ENCODE peak calls at places on chromosome 14, in eight cellular contexts. One of them, this sample, is unnamed.
A peak's percentile ranks its signal among the peaks of the same experiment; 100 is the strongest.

GRCh38 chr14:22691171-22691570 is 47.0 kb upstream of the OR6J1 start:
- DNase-seq in GM06990: no peak
- DNase-seq in transverse colon: no peak
- DNase-seq in mammary epithelial cell: no peak
- DNase-seq in activated B cell treated with CpG ODN at 0.5 μM for 24 hours: no peak
- DNase-seq in astrocyte of the cerebellum: peak; percentile 24
- DNase-seq in OCI-LY7: no peak
- DNase-seq in fibroblast of the aortic adventitia: peak; percentile 83
- DNase-seq in this sample: no peak

GRCh38 chr14:26941521-26941920 is 343.7 kb upstream of the NOVA1 start:
- DNase-seq in activated B cell treated with CpG ODN at 0.5 μM for 24 hours: no peak
- DNase-seq in astrocyte of the cerebellum: no peak
- DNase-seq in transverse colon: no peak
- DNase-seq in OCI-LY7: no peak
- DNase-seq in mammary epithelial cell: no peak
- DNase-seq in GM06990: no peak
- DNase-seq in fibroblast of the aortic adventitia: no peak
- DNase-seq in this sample: no peak

GRCh38 chr14:34179723-34180122 is 228.8 kb upstream of the EGLN3 start:
- DNase-seq in activated B cell treated with CpG ODN at 0.5 μM for 24 hours: no peak
- DNase-seq in OCI-LY7: no peak
- DNase-seq in GM06990: no peak
- DNase-seq in mammary epithelial cell: no peak
- DNase-seq in astrocyte of the cerebellum: no peak
- DNase-seq in transverse colon: no peak
- DNase-seq in fibroblast of the aortic adventitia: no peak
- DNase-seq in this sample: no peak

GRCh38 chr14:55097894-55098560 is 31.0 kb upstream of the LGALS3 start:
- DNase-seq in transverse colon: peak; percentile 71
- DNase-seq in activated B cell treated with CpG ODN at 0.5 μM for 24 hours: no peak
- DNase-seq in OCI-LY7: peak; percentile 41
- DNase-seq in astrocyte of the cerebellum: no peak
- DNase-seq in GM06990: peak; percentile 80
- DNase-seq in fibroblast of the aortic adventitia: no peak
- DNase-seq in mammary epithelial cell: peak; percentile 63
- DNase-seq in this sample: peak; percentile 76

GRCh38 chr14:96095581-96096476 is 56.7 kb downstream of the C14orf132 start:
- DNase-seq in GM06990: no peak
- DNase-seq in transverse colon: no peak
- DNase-seq in mammary epithelial cell: peak; percentile 86
- DNase-seq in OCI-LY7: no peak
- DNase-seq in astrocyte of the cerebellum: no peak
- DNase-seq in fibroblast of the aortic adventitia: peak; percentile 63
- DNase-seq in activated B cell treated with CpG ODN at 0.5 μM for 24 hours: no peak
- DNase-seq in this sample: no peak

GRCh38 chr14:92711976-92712653 is 36.3 kb downstream of the LGMN start:
- DNase-seq in mammary epithelial cell: no peak
- DNase-seq in astrocyte of the cerebellum: no peak
- DNase-seq in GM06990: no peak
- DNase-seq in transverse colon: no peak
- DNase-seq in fibroblast of the aortic adventitia: no peak
- DNase-seq in OCI-LY7: no peak
- DNase-seq in activated B cell treated with CpG ODN at 0.5 μM for 24 hours: no peak
- DNase-seq in this sample: no peak

GRCh38 chr14:51658441-51659173 is 6.9 kb downstream of the FRMD6 start:
- DNase-seq in activated B cell treated with CpG ODN at 0.5 μM for 24 hours: no peak
- DNase-seq in GM06990: no peak
- DNase-seq in fibroblast of the aortic adventitia: no peak
- DNase-seq in transverse colon: no peak
- DNase-seq in astrocyte of the cerebellum: no peak
- DNase-seq in OCI-LY7: no peak
- DNase-seq in mammary epithelial cell: no peak
- DNase-seq in this sample: no peak

GRCh38 chr14:99730876-99731351 is 46.8 kb downstream of the CYP46A1 start:
- DNase-seq in mammary epithelial cell: no peak
- DNase-seq in GM06990: no peak
- DNase-seq in activated B cell treated with CpG ODN at 0.5 μM for 24 hours: no peak
- DNase-seq in fibroblast of the aortic adventitia: no peak
- DNase-seq in astrocyte of the cerebellum: no peak
- DNase-seq in transverse colon: no peak
- DNase-seq in OCI-LY7: no peak
- DNase-seq in this sample: no peak

GRCh38 chr14:67187210-67187609 is 2.0 kb upstream of the GARIN2 start:
- DNase-seq in mammary epithelial cell: peak; percentile 84
- DNase-seq in activated B cell treated with CpG ODN at 0.5 μM for 24 hours: no peak
- DNase-seq in fibroblast of the aortic adventitia: peak; percentile 77
- DNase-seq in OCI-LY7: no peak
- DNase-seq in astrocyte of the cerebellum: peak; percentile 55
- DNase-seq in transverse colon: no peak
- DNase-seq in GM06990: no peak
- DNase-seq in this sample: no peak

GRCh38 chr14:95609398-95609990 is 74.6 kb downstream of the GLRX5 start:
- DNase-seq in transverse colon: no peak
- DNase-seq in OCI-LY7: peak; percentile 81
- DNase-seq in astrocyte of the cerebellum: no peak
- DNase-seq in GM06990: peak; percentile 14
- DNase-seq in activated B cell treated with CpG ODN at 0.5 μM for 24 hours: no peak
- DNase-seq in mammary epithelial cell: peak; percentile 17
- DNase-seq in fibroblast of the aortic adventitia: peak; percentile 33
- DNase-seq in this sample: peak; percentile 43

GRCh38 chr14:72172075-72172474 is 239.8 kb downstream of the RGS6 start:
- DNase-seq in OCI-LY7: no peak
- DNase-seq in fibroblast of the aortic adventitia: no peak
- DNase-seq in transverse colon: no peak
- DNase-seq in activated B cell treated with CpG ODN at 0.5 μM for 24 hours: no peak
- DNase-seq in GM06990: no peak
- DNase-seq in mammary epithelial cell: no peak
- DNase-seq in astrocyte of the cerebellum: no peak
- DNase-seq in this sample: no peak

GRCh38 chr14:98945611-98946570 is 326.1 kb downstream of the BCL11B start:
- DNase-seq in mammary epithelial cell: no peak
- DNase-seq in astrocyte of the cerebellum: no peak
- DNase-seq in transverse colon: no peak
- DNase-seq in activated B cell treated with CpG ODN at 0.5 μM for 24 hours: no peak
- DNase-seq in GM06990: no peak
- DNase-seq in fibroblast of the aortic adventitia: no peak
- DNase-seq in OCI-LY7: no peak
- DNase-seq in this sample: no peak

GRCh38 chr14:100500128-100500527 is 87.1 kb downstream of the BEGAIN start:
- DNase-seq in mammary epithelial cell: no peak
- DNase-seq in fibroblast of the aortic adventitia: no peak
- DNase-seq in activated B cell treated with CpG ODN at 0.5 μM for 24 hours: no peak
- DNase-seq in transverse colon: no peak
- DNase-seq in OCI-LY7: no peak
- DNase-seq in GM06990: no peak
- DNase-seq in astrocyte of the cerebellum: no peak
- DNase-seq in this sample: no peak

GRCh38 chr14:101397206-101397605 is 164.1 kb upstream of the DIO3 start:
- DNase-seq in OCI-LY7: no peak
- DNase-seq in astrocyte of the cerebellum: no peak
- DNase-seq in mammary epithelial cell: no peak
- DNase-seq in transverse colon: no peak
- DNase-seq in activated B cell treated with CpG ODN at 0.5 μM for 24 hours: no peak
- DNase-seq in GM06990: no peak
- DNase-seq in fibroblast of the aortic adventitia: no peak
- DNase-seq in this sample: no peak

DNA sequence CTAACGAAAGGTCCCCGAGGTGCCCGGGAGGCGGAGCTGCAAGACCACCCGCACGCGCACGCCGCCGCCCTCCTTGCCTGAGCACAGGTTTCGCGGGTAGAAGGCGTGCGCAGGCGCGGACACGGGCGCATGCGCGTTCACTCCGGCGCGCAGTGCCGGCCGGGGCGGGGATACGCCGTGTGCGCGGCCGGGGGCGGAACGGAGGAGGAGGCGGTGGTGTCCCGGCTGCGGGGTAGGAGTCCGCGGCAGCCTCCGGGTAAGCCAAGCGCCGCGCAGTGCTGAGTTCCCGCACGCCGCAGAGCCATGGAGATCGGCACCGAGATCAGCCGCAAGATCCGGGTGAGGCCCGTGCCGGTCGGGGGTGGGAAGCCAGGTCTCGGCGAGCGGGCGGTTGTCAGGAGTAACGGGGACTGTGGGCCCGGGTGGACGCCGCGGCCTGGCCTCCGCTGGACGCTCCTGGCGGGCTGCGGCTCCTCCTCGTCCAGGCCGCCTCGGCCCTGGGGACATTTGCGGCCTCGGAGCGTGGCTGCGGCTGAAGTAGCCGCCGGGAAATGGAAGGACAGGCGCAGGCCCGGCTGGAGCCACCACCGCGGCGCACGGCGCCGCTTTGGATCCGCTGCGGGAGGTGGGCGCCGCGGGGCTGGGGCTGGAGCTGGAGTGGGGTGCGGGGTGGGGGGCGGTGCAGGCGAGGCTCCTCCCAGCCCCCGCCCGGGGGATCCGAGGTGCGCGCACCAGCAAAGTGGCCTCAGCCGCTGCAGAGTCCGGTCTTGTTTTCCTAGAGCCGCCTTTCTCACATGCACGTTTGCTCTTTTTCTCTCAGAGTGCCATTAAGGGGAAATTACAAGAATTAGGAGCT is at the start of gene ZC3H14:
- DNase-seq in OCI-LY7: peak; percentile 90
- DNase-seq in GM06990: peak; percentile 96
- DNase-seq in fibroblast of the aortic adventitia: peak; percentile 78
- DNase-seq in mammary epithelial cell: peak; percentile 89
- DNase-seq in transverse colon: peak; percentile 89
- DNase-seq in activated B cell treated with CpG ODN at 0.5 μM for 24 hours: peak; percentile 87
- DNase-seq in astrocyte of the cerebellum: peak; percentile 68
- DNase-seq in this sample: peak; percentile 96
- TF ChIP-seq CTCF in OCI-LY7: peak; percentile 39
- TF ChIP-seq CTCF in GM06990: peak; percentile 22
- TF ChIP-seq CTCF in fibroblast of the aortic adventitia: no peak
- TF ChIP-seq CTCF in mammary epithelial cell: no peak
- TF ChIP-seq CTCF in transverse colon: no peak
- TF ChIP-seq CTCF in activated B cell treated with CpG ODN at 0.5 μM for 24 hours: no peak
- TF ChIP-seq CTCF in astrocyte of the cerebellum: no peak
- TF ChIP-seq CTCF in this sample: peak; percentile 15

GRCh38 chr14:60326274-60326673 is 77.3 kb downstream of the PPM1A start:
- DNase-seq in GM06990: no peak
- DNase-seq in astrocyte of the cerebellum: no peak
- DNase-seq in activated B cell treated with CpG ODN at 0.5 μM for 24 hours: no peak
- DNase-seq in transverse colon: no peak
- DNase-seq in fibroblast of the aortic adventitia: no peak
- DNase-seq in mammary epithelial cell: no peak
- DNase-seq in OCI-LY7: no peak
- DNase-seq in this sample: no peak

GRCh38 chr14:60332046-60332399 is 83.0 kb downstream of the PPM1A start:
- DNase-seq in activated B cell treated with CpG ODN at 0.5 μM for 24 hours: no peak
- DNase-seq in fibroblast of the aortic adventitia: no peak
- DNase-seq in GM06990: no peak
- DNase-seq in transverse colon: no peak
- DNase-seq in OCI-LY7: no peak
- DNase-seq in mammary epithelial cell: no peak
- DNase-seq in astrocyte of the cerebellum: no peak
- DNase-seq in this sample: no peak

GRCh38 chr14:60331201-60332045 is 82.4 kb downstream of the PPM1A start:
- DNase-seq in OCI-LY7: peak; percentile 96
- DNase-seq in fibroblast of the aortic adventitia: peak; percentile 42
- DNase-seq in astrocyte of the cerebellum: no peak
- DNase-seq in mammary epithelial cell: no peak
- DNase-seq in activated B cell treated with CpG ODN at 0.5 μM for 24 hours: peak; percentile 53
- DNase-seq in GM06990: peak; percentile 73
- DNase-seq in transverse colon: peak; percentile 74
- DNase-seq in this sample: peak; percentile 67

GRCh38 chr14:60327447-60328331 is 78.7 kb downstream of the PPM1A start:
- DNase-seq in mammary epithelial cell: no peak
- DNase-seq in transverse colon: peak; percentile 60
- DNase-seq in GM06990: peak; percentile 73
- DNase-seq in activated B cell treated with CpG ODN at 0.5 μM for 24 hours: peak; percentile 58
- DNase-seq in OCI-LY7: peak; percentile 96
- DNase-seq in astrocyte of the cerebellum: no peak
- DNase-seq in fibroblast of the aortic adventitia: no peak
- DNase-seq in this sample: peak; percentile 74

DNA sequence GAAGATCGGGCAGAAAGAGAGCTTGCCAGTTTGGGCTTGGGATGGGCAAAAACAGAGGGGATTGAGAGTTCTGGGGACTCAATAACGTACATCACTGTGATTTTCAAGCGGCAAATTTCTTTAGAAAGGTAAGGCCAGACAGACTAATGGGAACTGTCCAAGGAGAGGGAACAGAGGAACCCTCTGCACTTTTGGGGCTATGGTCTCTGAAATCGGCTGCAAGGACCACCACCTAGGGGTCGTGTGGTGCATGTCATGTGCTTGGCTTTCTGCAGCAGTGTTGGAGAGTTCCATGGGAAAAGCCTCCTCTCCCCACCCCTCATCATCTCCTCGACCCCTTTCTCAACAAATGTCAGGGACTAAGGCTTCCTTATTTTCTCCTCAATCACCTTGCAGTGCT is 79.6 kb downstream of the PPM1A start:
- DNase-seq in GM06990: no peak
- DNase-seq in astrocyte of the cerebellum: no peak
- DNase-seq in activated B cell treated with CpG ODN at 0.5 μM for 24 hours: no peak
- DNase-seq in fibroblast of the aortic adventitia: no peak
- DNase-seq in mammary epithelial cell: no peak
- DNase-seq in transverse colon: no peak
- DNase-seq in OCI-LY7: peak; percentile 63
- DNase-seq in this sample: no peak
- TF ChIP-seq CTCF in GM06990: no peak
- TF ChIP-seq CTCF in astrocyte of the cerebellum: no peak
- TF ChIP-seq CTCF in activated B cell treated with CpG ODN at 0.5 μM for 24 hours: no peak
- TF ChIP-seq CTCF in fibroblast of the aortic adventitia: no peak
- TF ChIP-seq CTCF in mammary epithelial cell: no peak
- TF ChIP-seq CTCF in transverse colon: no peak
- TF ChIP-seq CTCF in OCI-LY7: peak; percentile 71
- TF ChIP-seq CTCF in this sample: no peak

GRCh38 chr14:94312481-94313246 is 10.5 kb downstream of the SERPINA6 start:
- DNase-seq in transverse colon: no peak
- DNase-seq in astrocyte of the cerebellum: no peak
- DNase-seq in OCI-LY7: no peak
- DNase-seq in activated B cell treated with CpG ODN at 0.5 μM for 24 hours: no peak
- DNase-seq in fibroblast of the aortic adventitia: no peak
- DNase-seq in mammary epithelial cell: peak; percentile 94
- DNase-seq in GM06990: no peak
- DNase-seq in this sample: no peak
- TF ChIP-seq CTCF in transverse colon: no peak
- TF ChIP-seq CTCF in astrocyte of the cerebellum: no peak
- TF ChIP-seq CTCF in OCI-LY7: no peak
- TF ChIP-seq CTCF in activated B cell treated with CpG ODN at 0.5 μM for 24 hours: no peak
- TF ChIP-seq CTCF in fibroblast of the aortic adventitia: no peak
- TF ChIP-seq CTCF in mammary epithelial cell: no peak
- TF ChIP-seq CTCF in GM06990: no peak
- TF ChIP-seq CTCF in this sample: no peak

GRCh38 chr14:70266157-70266556 is 77.4 kb upstream of the SLC8A3 start:
- DNase-seq in transverse colon: no peak
- DNase-seq in activated B cell treated with CpG ODN at 0.5 μM for 24 hours: no peak
- DNase-seq in GM06990: no peak
- DNase-seq in astrocyte of the cerebellum: no peak
- DNase-seq in fibroblast of the aortic adventitia: no peak
- DNase-seq in OCI-LY7: no peak
- DNase-seq in mammary epithelial cell: no peak
- DNase-seq in this sample: no peak

GRCh38 chr14:70269582-70269981 is 80.8 kb upstream of the SLC8A3 start:
- DNase-seq in mammary epithelial cell: no peak
- DNase-seq in transverse colon: no peak
- DNase-seq in OCI-LY7: no peak
- DNase-seq in fibroblast of the aortic adventitia: no peak
- DNase-seq in GM06990: no peak
- DNase-seq in astrocyte of the cerebellum: no peak
- DNase-seq in activated B cell treated with CpG ODN at 0.5 μM for 24 hours: no peak
- DNase-seq in this sample: no peak

GRCh38 chr14:70268760-70269159 is 80.0 kb upstream of the SLC8A3 start:
- DNase-seq in mammary epithelial cell: no peak
- DNase-seq in OCI-LY7: no peak
- DNase-seq in activated B cell treated with CpG ODN at 0.5 μM for 24 hours: no peak
- DNase-seq in transverse colon: no peak
- DNase-seq in astrocyte of the cerebellum: no peak
- DNase-seq in GM06990: no peak
- DNase-seq in fibroblast of the aortic adventitia: no peak
- DNase-seq in this sample: no peak

GRCh38 chr14:70265422-70265821 is 76.7 kb upstream of the SLC8A3 start:
- DNase-seq in transverse colon: no peak
- DNase-seq in OCI-LY7: no peak
- DNase-seq in fibroblast of the aortic adventitia: no peak
- DNase-seq in activated B cell treated with CpG ODN at 0.5 μM for 24 hours: no peak
- DNase-seq in GM06990: no peak
- DNase-seq in mammary epithelial cell: no peak
- DNase-seq in astrocyte of the cerebellum: no peak
- DNase-seq in this sample: no peak
- TF ChIP-seq CTCF in transverse colon: no peak
- TF ChIP-seq CTCF in OCI-LY7: no peak
- TF ChIP-seq CTCF in fibroblast of the aortic adventitia: no peak
- TF ChIP-seq CTCF in activated B cell treated with CpG ODN at 0.5 μM for 24 hours: no peak
- TF ChIP-seq CTCF in GM06990: no peak
- TF ChIP-seq CTCF in mammary epithelial cell: no peak
- TF ChIP-seq CTCF in astrocyte of the cerebellum: no peak
- TF ChIP-seq CTCF in this sample: no peak

This sample was measured in GM13976.